ENCODE peak calls at places on chromosomes 2 and 18, in five cellular contexts. One of them, this sample, is unnamed.

GRCh38 chr2:85259101-85259590 is 68.6 kb downstream of the TGOLN2 start:
- DNase-seq in H9: no peak
- DNase-seq in adrenal gland: no peak
- DNase-seq in transverse colon: no peak
- DNase-seq in K562: no peak
- DNase-seq in this sample: no peak

GRCh38 chr2:96143231-96143847 is 1.9 kb downstream of the DUSP2 start:
- DNase-seq in H9: no peak
- DNase-seq in adrenal gland: peak
- DNase-seq in transverse colon: no peak
- DNase-seq in K562: no peak
- DNase-seq in this sample: no peak

GRCh38 chr2:235675678-235676535 is 182.1 kb downstream of the AGAP1 start:
- DNase-seq in H9: no peak
- DNase-seq in adrenal gland: no peak
- DNase-seq in transverse colon: no peak
- DNase-seq in K562: no peak
- DNase-seq in this sample: no peak

GRCh38 chr2:46333912-46334311 is 36.7 kb downstream of the EPAS1 start:
- DNase-seq in H9: no peak
- DNase-seq in adrenal gland: no peak
- DNase-seq in transverse colon: no peak
- DNase-seq in K562: no peak
- DNase-seq in this sample: no peak

GRCh38 chr18:49342690-49343089 is 117.8 kb downstream of the DYM start:
- DNase-seq in H9: no peak
- DNase-seq in adrenal gland: no peak
- DNase-seq in transverse colon: no peak
- DNase-seq in K562: no peak
- DNase-seq in this sample: no peak

GRCh38 chr18:55452123-55452611 is 135.8 kb downstream of the TCF4 start:
- DNase-seq in H9: no peak
- DNase-seq in adrenal gland: no peak
- DNase-seq in transverse colon: no peak
- DNase-seq in K562: no peak
- DNase-seq in this sample: peak

GRCh38 chr2:135004005-135004746 is 43.1 kb downstream of the MAP3K19 start:
- DNase-seq in H9: peak
- DNase-seq in adrenal gland: peak
- DNase-seq in transverse colon: peak
- DNase-seq in K562: peak
- DNase-seq in this sample: peak

GRCh38 chr2:68566362-68566761 is 77.0 kb upstream of the PROKR1 start:
- DNase-seq in H9: no peak
- DNase-seq in adrenal gland: no peak
- DNase-seq in transverse colon: no peak
- DNase-seq in K562: no peak
- DNase-seq in this sample: no peak

GRCh38 chr2:135226961-135227360 is 174.9 kb downstream of the RAB3GAP1 start:
- DNase-seq in H9: no peak
- DNase-seq in adrenal gland: no peak
- DNase-seq in transverse colon: no peak
- DNase-seq in K562: no peak
- DNase-seq in this sample: no peak

GRCh38 chr18:40088130-40088529 is 1866.9 kb upstream of the PIK3C3 start:
- DNase-seq in H9: no peak
- DNase-seq in adrenal gland: no peak
- DNase-seq in transverse colon: no peak
- DNase-seq in K562: no peak
- DNase-seq in this sample: no peak

GRCh38 chr2:177313162-177313781 is 48.7 kb upstream of the NFE2L2 start:
- DNase-seq in H9: no peak
- DNase-seq in adrenal gland: no peak
- DNase-seq in transverse colon: no peak
- DNase-seq in K562: no peak
- DNase-seq in this sample: no peak

GRCh38 chr2:33033524-33034150 is 86.9 kb downstream of the LTBP1 start:
- DNase-seq in H9: no peak
- DNase-seq in adrenal gland: no peak
- DNase-seq in transverse colon: no peak
- DNase-seq in K562: no peak
- DNase-seq in this sample: no peak

GRCh38 chr18:31632356-31632755 is 40.7 kb downstream of the TTR start:
- DNase-seq in H9: no peak
- DNase-seq in adrenal gland: no peak
- DNase-seq in transverse colon: no peak
- DNase-seq in K562: no peak
- DNase-seq in this sample: no peak

GRCh38 chr18:31631526-31631925 is 39.8 kb downstream of the TTR start:
- DNase-seq in H9: no peak
- DNase-seq in adrenal gland: no peak
- DNase-seq in transverse colon: no peak
- DNase-seq in K562: no peak
- DNase-seq in this sample: no peak

GRCh38 chr18:31624892-31625640 is 33.4 kb downstream of the TTR start:
- DNase-seq in H9: no peak
- DNase-seq in adrenal gland: no peak
- DNase-seq in transverse colon: peak
- DNase-seq in K562: no peak
- DNase-seq in this sample: no peak

GRCh38 chr18:31630549-31630948 is 38.9 kb downstream of the TTR start:
- DNase-seq in H9: no peak
- DNase-seq in adrenal gland: no peak
- DNase-seq in transverse colon: no peak
- DNase-seq in K562: no peak
- DNase-seq in this sample: no peak

GRCh38 chr18:31626409-31626808 is 34.7 kb downstream of the TTR start:
- DNase-seq in H9: no peak
- DNase-seq in adrenal gland: no peak
- DNase-seq in transverse colon: no peak
- DNase-seq in K562: no peak
- DNase-seq in this sample: no peak
- TF ChIP-seq CTCF in H9: peak
- TF ChIP-seq CTCF in adrenal gland: no peak
- TF ChIP-seq CTCF in transverse colon: no peak
- TF ChIP-seq CTCF in K562: peak
- TF ChIP-seq CTCF in this sample: no peak

DNA sequence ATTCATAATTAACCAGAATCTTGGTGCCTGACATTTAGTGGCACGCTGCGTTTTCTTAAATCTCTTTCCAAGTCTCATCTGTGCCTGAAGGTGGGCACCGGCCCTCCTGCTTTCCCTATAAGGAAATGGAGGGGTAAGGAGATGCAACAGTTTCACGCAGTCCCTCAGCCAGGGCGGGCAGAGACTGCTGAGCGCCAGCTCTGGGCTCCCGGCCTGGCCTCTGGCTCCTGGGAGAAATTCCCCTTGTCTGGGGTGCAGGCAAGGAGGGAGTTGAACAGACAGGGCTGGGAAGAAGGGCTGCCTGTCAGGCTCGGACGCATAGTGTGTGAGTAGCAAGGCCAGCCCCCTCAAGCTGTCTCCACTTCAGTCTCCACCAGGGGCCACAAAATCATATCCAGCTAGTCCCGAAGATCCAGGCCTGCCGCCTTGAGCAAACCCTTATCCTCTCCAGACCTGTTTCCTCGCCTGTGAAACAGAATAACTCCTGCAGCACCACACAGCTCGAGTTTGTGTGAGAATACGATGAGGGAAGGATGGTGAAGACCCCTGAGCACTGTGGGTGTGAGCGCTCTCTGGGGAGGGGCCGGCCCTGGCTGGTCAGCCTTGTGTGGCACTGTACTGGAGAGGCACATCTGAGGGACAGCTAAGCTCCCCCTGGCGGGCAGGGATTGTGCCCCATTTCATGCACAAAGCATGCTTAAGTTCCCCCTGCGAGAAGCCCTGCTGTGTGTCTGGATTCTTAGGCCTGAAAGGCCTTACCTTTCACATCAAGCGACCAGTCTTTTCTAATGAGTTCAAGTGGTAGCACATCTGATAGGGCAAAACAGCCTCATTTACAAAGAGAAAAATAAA is 33.8 kb downstream of the SDC1 start:
- DNase-seq in H9: peak
- DNase-seq in adrenal gland: no peak
- DNase-seq in transverse colon: peak
- DNase-seq in K562: no peak
- DNase-seq in this sample: no peak
- TF ChIP-seq CTCF in H9: peak
- TF ChIP-seq CTCF in adrenal gland: no peak
- TF ChIP-seq CTCF in transverse colon: peak
- TF ChIP-seq CTCF in K562: no peak
- TF ChIP-seq CTCF in this sample: no peak

DNA sequence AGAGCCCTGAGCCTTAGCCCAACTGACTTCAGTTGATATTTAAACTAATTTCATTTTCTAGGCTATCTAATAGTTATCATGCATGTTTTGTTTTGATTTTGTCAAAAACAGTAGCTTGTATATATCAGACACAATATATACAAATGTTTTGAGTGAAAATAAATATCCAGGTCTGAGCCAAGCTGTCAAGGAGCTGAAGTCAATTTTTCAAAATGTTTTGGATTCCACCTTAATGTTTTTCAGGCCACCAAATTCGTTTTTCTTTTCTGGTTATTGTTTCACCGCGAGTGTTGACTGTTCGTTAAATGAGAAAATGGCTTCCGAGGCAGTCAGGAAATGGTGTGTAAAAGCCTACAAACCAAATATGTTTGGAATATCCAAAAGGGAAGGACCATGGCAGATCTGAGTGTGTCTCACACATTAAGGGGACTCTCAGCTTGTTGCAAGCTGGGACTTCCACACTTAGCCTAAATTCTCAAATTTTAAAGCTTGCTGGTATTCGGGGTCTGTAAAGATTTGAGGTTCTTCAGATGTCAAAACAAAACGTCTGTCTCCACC is 2.8 kb downstream of the HOXD12 start:
- DNase-seq in H9: no peak
- DNase-seq in adrenal gland: no peak
- DNase-seq in transverse colon: no peak
- DNase-seq in K562: no peak
- DNase-seq in this sample: no peak
- TF ChIP-seq CTCF in H9: no peak
- TF ChIP-seq CTCF in adrenal gland: no peak
- TF ChIP-seq CTCF in transverse colon: no peak
- TF ChIP-seq CTCF in K562: no peak
- TF ChIP-seq CTCF in this sample: no peak

GRCh38 chr2:58109481-58109880 is 62.9 kb downstream of the VRK2 start:
- DNase-seq in H9: no peak
- DNase-seq in adrenal gland: no peak
- DNase-seq in transverse colon: no peak
- DNase-seq in K562: no peak
- DNase-seq in this sample: no peak

GRCh38 chr2:58106896-58107295 is 60.3 kb downstream of the VRK2 start:
- DNase-seq in H9: no peak
- DNase-seq in adrenal gland: no peak
- DNase-seq in transverse colon: no peak
- DNase-seq in K562: no peak
- DNase-seq in this sample: no peak

GRCh38 chr2:58107803-58108710 is 61.5 kb downstream of the VRK2 start:
- DNase-seq in H9: no peak
- DNase-seq in adrenal gland: no peak
- DNase-seq in transverse colon: no peak
- DNase-seq in K562: no peak
- DNase-seq in this sample: no peak

DNA sequence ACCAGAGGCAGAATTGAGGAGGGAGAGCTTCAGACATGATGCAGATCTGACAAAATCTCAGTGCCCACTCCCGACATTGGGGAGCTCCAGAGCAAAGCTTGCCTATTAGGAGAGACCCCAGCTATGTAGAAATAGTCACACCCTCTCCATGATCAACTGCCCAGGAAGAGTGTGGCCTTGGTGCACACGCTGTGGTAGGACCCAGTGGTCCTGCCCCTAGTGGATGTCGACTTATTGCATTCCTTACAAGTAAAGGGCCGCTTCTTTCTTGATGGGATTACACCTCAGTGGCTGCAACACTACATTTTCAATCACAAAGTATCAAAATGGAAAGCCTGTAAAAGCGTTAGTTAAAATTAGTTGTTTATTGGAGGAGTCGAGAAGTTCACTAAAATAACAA is 64.2 kb downstream of the VRK2 start:
- DNase-seq in H9: peak
- DNase-seq in adrenal gland: no peak
- DNase-seq in transverse colon: no peak
- DNase-seq in K562: no peak
- DNase-seq in this sample: no peak
- TF ChIP-seq CTCF in H9: peak
- TF ChIP-seq CTCF in adrenal gland: no peak
- TF ChIP-seq CTCF in transverse colon: no peak
- TF ChIP-seq CTCF in K562: peak
- TF ChIP-seq CTCF in this sample: no peak

GRCh38 chr2:156379069-156379468 is 46.5 kb upstream of the NR4A2 start:
- DNase-seq in H9: no peak
- DNase-seq in adrenal gland: no peak
- DNase-seq in transverse colon: no peak
- DNase-seq in K562: no peak
- DNase-seq in this sample: no peak

GRCh38 chr2:156383798-156384197 is 51.3 kb upstream of the NR4A2 start:
- DNase-seq in H9: no peak
- DNase-seq in adrenal gland: no peak
- DNase-seq in transverse colon: no peak
- DNase-seq in K562: no peak
- DNase-seq in this sample: no peak

GRCh38 chr2:156380117-156380645 is 47.7 kb upstream of the NR4A2 start:
- DNase-seq in H9: no peak
- DNase-seq in adrenal gland: no peak
- DNase-seq in transverse colon: no peak
- DNase-seq in K562: no peak
- DNase-seq in this sample: no peak

GRCh38 chr2:156385242-156385641 is 50.9 kb upstream of the GPD2 start:
- DNase-seq in H9: no peak
- DNase-seq in adrenal gland: no peak
- DNase-seq in transverse colon: no peak
- DNase-seq in K562: no peak
- DNase-seq in this sample: no peak

GRCh38 chr2:156379714-156380113 is 47.2 kb upstream of the NR4A2 start:
- DNase-seq in H9: no peak
- DNase-seq in adrenal gland: no peak
- DNase-seq in transverse colon: no peak
- DNase-seq in K562: no peak
- DNase-seq in this sample: no peak
- TF ChIP-seq CTCF in H9: no peak
- TF ChIP-seq CTCF in adrenal gland: no peak
- TF ChIP-seq CTCF in transverse colon: no peak
- TF ChIP-seq CTCF in K562: no peak
- TF ChIP-seq CTCF in this sample: no peak

DNA sequence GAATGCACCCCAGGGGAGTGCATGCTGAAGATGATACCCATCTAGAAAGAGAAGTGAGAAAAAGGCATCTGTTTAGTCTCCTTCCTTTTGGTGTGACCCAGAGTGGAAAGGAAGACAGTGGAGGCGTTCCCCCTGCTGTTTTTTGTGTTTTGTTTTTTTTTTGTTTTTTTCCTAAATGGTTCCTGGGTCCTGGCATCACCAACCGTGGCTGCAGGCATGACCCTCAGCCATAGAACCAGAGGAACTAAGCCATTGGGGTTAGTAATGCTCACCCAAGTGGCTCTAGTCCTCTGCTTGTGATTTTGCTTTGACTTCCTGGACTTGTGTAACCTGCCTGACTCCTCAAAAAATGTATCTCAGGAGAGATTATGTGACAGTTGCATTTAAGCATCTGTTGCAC is 451.3 kb downstream of the DCC start:
- DNase-seq in H9: no peak
- DNase-seq in adrenal gland: no peak
- DNase-seq in transverse colon: no peak
- DNase-seq in K562: no peak
- DNase-seq in this sample: no peak
- TF ChIP-seq CTCF in H9: no peak
- TF ChIP-seq CTCF in adrenal gland: no peak
- TF ChIP-seq CTCF in transverse colon: no peak
- TF ChIP-seq CTCF in K562: no peak
- TF ChIP-seq CTCF in this sample: no peak

This sample was measured in heart right ventricle.